ENCODE peak calls at places on chromosome 21, in eight cellular contexts. One of them, this sample, is unnamed.

GRCh38 chr21:41095983-41096382 is 72.0 kb upstream of the BACE2 start:
- DNase-seq in ovary: no peak
- DNase-seq in H1: no peak
- DNase-seq in A549: no peak
- DNase-seq in tibial nerve: no peak
- DNase-seq in stomach: no peak
- DNase-seq in sigmoid colon: no peak
- DNase-seq in suprapubic skin: no peak
- DNase-seq in this sample: no peak

GRCh38 chr21:39669976-39670671 is 57.4 kb downstream of the B3GALT5 start:
- DNase-seq in ovary: no peak
- DNase-seq in H1: no peak
- DNase-seq in A549: no peak
- DNase-seq in tibial nerve: no peak
- DNase-seq in stomach: no peak
- DNase-seq in sigmoid colon: no peak
- DNase-seq in suprapubic skin: no peak
- DNase-seq in this sample: no peak

GRCh38 chr21:44920694-44921604 is at the start of gene ITGB2:
- DNase-seq in ovary: no peak
- DNase-seq in H1: no peak
- DNase-seq in A549: no peak
- DNase-seq in tibial nerve: no peak
- DNase-seq in stomach: peak
- DNase-seq in sigmoid colon: no peak
- DNase-seq in suprapubic skin: no peak
- DNase-seq in this sample: peak

GRCh38 chr21:29217818-29218252 is 80.9 kb upstream of the BACH1 start:
- DNase-seq in ovary: no peak
- DNase-seq in H1: no peak
- DNase-seq in A549: peak
- DNase-seq in tibial nerve: no peak
- DNase-seq in stomach: no peak
- DNase-seq in sigmoid colon: no peak
- DNase-seq in suprapubic skin: no peak
- DNase-seq in this sample: no peak

GRCh38 chr21:44535963-44536362 is 4.0 kb downstream of the KRTAP10-1 start:
- DNase-seq in ovary: no peak
- DNase-seq in H1: peak
- DNase-seq in A549: no peak
- DNase-seq in tibial nerve: no peak
- DNase-seq in stomach: no peak
- DNase-seq in sigmoid colon: no peak
- DNase-seq in suprapubic skin: peak
- DNase-seq in this sample: no peak

GRCh38 chr21:27275294-27275927 is 308.5 kb upstream of the ADAMTS5 start:
- DNase-seq in ovary: no peak
- DNase-seq in H1: no peak
- DNase-seq in A549: no peak
- DNase-seq in tibial nerve: no peak
- DNase-seq in stomach: no peak
- DNase-seq in sigmoid colon: no peak
- DNase-seq in suprapubic skin: no peak
- DNase-seq in this sample: no peak

GRCh38 chr21:38376235-38376634 is 119.4 kb downstream of the KCNJ15 start:
- DNase-seq in ovary: no peak
- DNase-seq in H1: no peak
- DNase-seq in A549: no peak
- DNase-seq in tibial nerve: no peak
- DNase-seq in stomach: no peak
- DNase-seq in sigmoid colon: no peak
- DNase-seq in suprapubic skin: no peak
- DNase-seq in this sample: no peak

GRCh38 chr21:14251336-14251735 is 35.4 kb downstream of the RBM11 start:
- DNase-seq in ovary: no peak
- DNase-seq in H1: no peak
- DNase-seq in A549: no peak
- DNase-seq in tibial nerve: no peak
- DNase-seq in stomach: no peak
- DNase-seq in sigmoid colon: no peak
- DNase-seq in suprapubic skin: no peak
- DNase-seq in this sample: no peak

GRCh38 chr21:26177187-26177586 is 6.6 kb upstream of the APP start:
- DNase-seq in ovary: peak
- DNase-seq in H1: no peak
- DNase-seq in A549: no peak
- DNase-seq in tibial nerve: no peak
- DNase-seq in stomach: no peak
- DNase-seq in sigmoid colon: no peak
- DNase-seq in suprapubic skin: no peak
- DNase-seq in this sample: no peak

GRCh38 chr21:15140321-15141019 is 75.7 kb upstream of the NRIP1 start:
- DNase-seq in ovary: no peak
- DNase-seq in H1: no peak
- DNase-seq in A549: peak
- DNase-seq in tibial nerve: no peak
- DNase-seq in stomach: peak
- DNase-seq in sigmoid colon: no peak
- DNase-seq in suprapubic skin: no peak
- DNase-seq in this sample: no peak

GRCh38 chr21:29904359-29905282 is 35.2 kb downstream of the GRIK1 start:
- DNase-seq in ovary: no peak
- DNase-seq in H1: no peak
- DNase-seq in A549: no peak
- DNase-seq in tibial nerve: no peak
- DNase-seq in stomach: no peak
- DNase-seq in sigmoid colon: no peak
- DNase-seq in suprapubic skin: no peak
- DNase-seq in this sample: no peak

GRCh38 chr21:44354001-44354405 is 582 bp downstream of the TRPM2 start:
- DNase-seq in ovary: no peak
- DNase-seq in H1: no peak
- DNase-seq in A549: no peak
- DNase-seq in tibial nerve: no peak
- DNase-seq in stomach: no peak
- DNase-seq in sigmoid colon: no peak
- DNase-seq in suprapubic skin: no peak
- DNase-seq in this sample: peak

GRCh38 chr21:35222541-35222941 is 173.4 kb upstream of the RUNX1 start:
- DNase-seq in ovary: no peak
- DNase-seq in H1: no peak
- DNase-seq in A549: no peak
- DNase-seq in tibial nerve: no peak
- DNase-seq in stomach: no peak
- DNase-seq in sigmoid colon: no peak
- DNase-seq in suprapubic skin: no peak
- DNase-seq in this sample: no peak

GRCh38 chr21:35048706-35049617 is at the start of gene RUNX1:
- DNase-seq in ovary: no peak
- DNase-seq in H1: no peak
- DNase-seq in A549: no peak
- DNase-seq in tibial nerve: peak
- DNase-seq in stomach: peak
- DNase-seq in sigmoid colon: no peak
- DNase-seq in suprapubic skin: no peak
- DNase-seq in this sample: peak

GRCh38 chr21:44006017-44006624 is 6.0 kb upstream of the TRAPPC10 start:
- DNase-seq in ovary: peak
- DNase-seq in H1: no peak
- DNase-seq in A549: peak
- DNase-seq in tibial nerve: peak
- DNase-seq in stomach: no peak
- DNase-seq in sigmoid colon: peak
- DNase-seq in suprapubic skin: no peak
- DNase-seq in this sample: no peak

GRCh38 chr21:36854391-36854790 is 112.1 kb downstream of the HLCS start:
- DNase-seq in ovary: no peak
- DNase-seq in H1: peak
- DNase-seq in A549: peak
- DNase-seq in tibial nerve: no peak
- DNase-seq in stomach: no peak
- DNase-seq in sigmoid colon: no peak
- DNase-seq in suprapubic skin: no peak
- DNase-seq in this sample: no peak

GRCh38 chr21:36178349-36178748 is 21.7 kb downstream of the DOP1B start:
- DNase-seq in ovary: no peak
- DNase-seq in H1: no peak
- DNase-seq in A549: no peak
- DNase-seq in tibial nerve: no peak
- DNase-seq in stomach: no peak
- DNase-seq in sigmoid colon: no peak
- DNase-seq in suprapubic skin: no peak
- DNase-seq in this sample: no peak

GRCh38 chr21:38761531-38761930 is 44.2 kb upstream of the ETS2 start:
- DNase-seq in ovary: no peak
- DNase-seq in H1: no peak
- DNase-seq in A549: no peak
- DNase-seq in tibial nerve: no peak
- DNase-seq in stomach: no peak
- DNase-seq in sigmoid colon: no peak
- DNase-seq in suprapubic skin: no peak
- DNase-seq in this sample: no peak

GRCh38 chr21:16514316-16514715 is 784.5 kb downstream of the USP25 start:
- DNase-seq in ovary: no peak
- DNase-seq in H1: no peak
- DNase-seq in A549: no peak
- DNase-seq in tibial nerve: no peak
- DNase-seq in stomach: no peak
- DNase-seq in sigmoid colon: no peak
- DNase-seq in suprapubic skin: no peak
- DNase-seq in this sample: no peak

DNA sequence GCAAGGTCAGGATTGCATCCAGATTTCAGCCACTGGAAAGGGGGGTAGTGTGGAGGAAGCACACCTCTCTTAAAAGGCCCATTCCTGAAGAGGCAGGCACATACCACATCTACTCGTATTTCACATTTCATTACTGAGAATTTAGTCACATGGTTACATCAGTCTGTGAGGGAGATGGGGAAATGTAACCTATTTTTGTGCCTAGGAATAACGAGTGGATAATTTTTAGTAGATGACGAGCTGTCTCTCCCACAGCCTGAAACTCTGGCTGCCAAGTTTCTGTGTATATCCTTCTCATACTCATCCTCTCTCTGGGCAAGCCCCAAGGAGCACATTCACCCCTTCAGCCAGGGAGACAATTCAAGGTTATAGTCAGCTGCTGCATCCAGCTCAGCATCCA is 10.3 kb upstream of the C21orf91 start:
- DNase-seq in ovary: no peak
- DNase-seq in H1: no peak
- DNase-seq in A549: no peak
- DNase-seq in tibial nerve: no peak
- DNase-seq in stomach: no peak
- DNase-seq in sigmoid colon: no peak
- DNase-seq in suprapubic skin: no peak
- DNase-seq in this sample: no peak
- TF ChIP-seq EP300 in ovary: no peak
- TF ChIP-seq EP300 in H1: no peak
- TF ChIP-seq EP300 in A549: no peak
- TF ChIP-seq EP300 in tibial nerve: no peak
- TF ChIP-seq EP300 in stomach: no peak
- TF ChIP-seq EP300 in sigmoid colon: no peak
- TF ChIP-seq EP300 in suprapubic skin: no peak
- TF ChIP-seq EP300 in this sample: no peak

GRCh38 chr21:42837421-42838211 is 41.7 kb downstream of the WDR4 start:
- DNase-seq in ovary: no peak
- DNase-seq in H1: peak
- DNase-seq in A549: no peak
- DNase-seq in tibial nerve: no peak
- DNase-seq in stomach: peak
- DNase-seq in sigmoid colon: no peak
- DNase-seq in suprapubic skin: no peak
- DNase-seq in this sample: no peak
- TF ChIP-seq EP300 in ovary: no peak
- TF ChIP-seq EP300 in H1: no peak
- TF ChIP-seq EP300 in A549: no peak
- TF ChIP-seq EP300 in tibial nerve: no peak
- TF ChIP-seq EP300 in stomach: no peak
- TF ChIP-seq EP300 in sigmoid colon: no peak
- TF ChIP-seq EP300 in suprapubic skin: no peak
- TF ChIP-seq EP300 in this sample: no peak

DNA sequence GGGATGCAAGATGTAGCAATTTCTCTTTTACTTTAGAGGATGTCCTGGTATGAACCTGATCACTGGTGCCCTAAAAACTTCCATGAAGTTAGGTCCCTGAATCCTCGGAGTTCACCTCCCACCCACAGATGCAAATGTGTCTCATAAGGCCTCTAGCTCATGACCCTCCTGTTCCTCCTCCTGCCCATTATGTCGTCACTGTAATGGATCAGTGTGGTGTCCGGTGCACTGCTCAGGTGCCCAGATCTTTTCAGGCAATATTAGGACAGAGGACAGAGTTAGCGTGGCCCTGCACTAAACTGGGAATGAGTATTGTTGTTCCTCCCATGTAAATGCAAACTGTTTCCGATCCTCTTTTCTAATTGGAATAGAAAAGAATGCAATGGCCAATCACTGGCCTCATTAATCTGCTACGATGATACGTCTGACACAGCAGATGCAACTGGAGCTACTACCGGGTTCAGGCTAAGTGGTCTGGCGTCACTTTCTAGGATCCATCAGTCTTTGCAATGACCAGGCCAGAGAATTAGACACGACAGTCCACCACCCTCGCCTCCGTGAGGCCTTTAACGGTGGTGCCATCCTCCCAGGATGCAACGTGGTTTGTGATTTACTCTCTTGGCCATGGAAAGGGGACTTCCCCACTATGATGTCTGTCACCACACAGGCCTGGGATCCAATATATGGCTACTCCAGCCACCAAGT is 3.4 kb upstream of the COL6A2 start:
- DNase-seq in ovary: no peak
- DNase-seq in H1: no peak
- DNase-seq in A549: no peak
- DNase-seq in tibial nerve: no peak
- DNase-seq in stomach: no peak
- DNase-seq in sigmoid colon: no peak
- DNase-seq in suprapubic skin: no peak
- DNase-seq in this sample: peak
- TF ChIP-seq EP300 in ovary: no peak
- TF ChIP-seq EP300 in H1: no peak
- TF ChIP-seq EP300 in A549: no peak
- TF ChIP-seq EP300 in tibial nerve: no peak
- TF ChIP-seq EP300 in stomach: no peak
- TF ChIP-seq EP300 in sigmoid colon: no peak
- TF ChIP-seq EP300 in suprapubic skin: no peak
- TF ChIP-seq EP300 in this sample: no peak

DNA sequence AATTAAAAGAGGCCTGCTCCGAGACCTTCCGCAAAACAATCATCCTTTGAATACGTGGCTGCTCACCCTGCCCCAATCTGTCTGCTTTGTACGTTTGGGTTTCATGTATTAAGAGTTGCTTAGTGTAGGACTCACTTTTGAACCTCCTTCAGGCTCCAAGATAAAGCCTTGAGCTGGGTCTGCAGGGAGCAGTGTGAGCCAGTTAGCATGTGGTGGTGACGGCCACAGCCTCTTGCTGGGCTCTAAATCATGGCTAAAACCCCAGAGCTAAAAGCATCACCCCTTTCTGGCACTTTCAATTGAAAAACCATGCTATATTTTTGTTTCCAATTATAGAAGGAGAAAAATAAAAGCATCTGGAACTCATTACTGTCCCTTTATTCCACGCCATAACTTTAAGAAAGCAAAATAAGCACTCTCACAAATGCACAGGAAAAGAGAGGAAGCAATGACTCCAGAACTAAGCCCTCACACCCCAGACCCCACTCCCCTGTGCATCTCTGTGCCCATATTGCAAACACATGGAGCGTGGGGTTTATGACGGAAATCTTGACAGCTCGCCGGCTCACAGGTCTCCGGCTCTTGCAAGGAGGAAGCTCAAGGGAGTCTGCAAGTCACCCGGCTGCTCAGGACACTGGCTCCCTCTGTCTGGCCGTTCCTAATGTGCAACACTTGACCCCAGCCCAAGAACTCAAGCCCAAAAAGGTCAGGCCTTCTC is 135.5 kb downstream of the MIS18A start:
- DNase-seq in ovary: no peak
- DNase-seq in H1: peak
- DNase-seq in A549: no peak
- DNase-seq in tibial nerve: peak
- DNase-seq in stomach: no peak
- DNase-seq in sigmoid colon: peak
- DNase-seq in suprapubic skin: peak
- DNase-seq in this sample: no peak
- TF ChIP-seq EP300 in ovary: no peak
- TF ChIP-seq EP300 in H1: no peak
- TF ChIP-seq EP300 in A549: no peak
- TF ChIP-seq EP300 in tibial nerve: no peak
- TF ChIP-seq EP300 in stomach: no peak
- TF ChIP-seq EP300 in sigmoid colon: no peak
- TF ChIP-seq EP300 in suprapubic skin: no peak
- TF ChIP-seq EP300 in this sample: no peak